ENCODE peak calls at places on chromosome 6, in four cellular contexts. One of them, this sample, is unnamed.

GRCh38 chr6:111758608-111759293 is 114.5 kb downstream of the FYN start:
- DNase-seq in pancreas: no peak
- DNase-seq in upper lobe of right lung: no peak
- DNase-seq in T-helper 1 cell: peak
- DNase-seq in this sample: no peak

GRCh38 chr6:7143161-7143974 is 35.6 kb downstream of the RREB1 start:
- DNase-seq in upper lobe of right lung: no peak
- DNase-seq in pancreas: peak
- DNase-seq in T-helper 1 cell: no peak
- DNase-seq in this sample: no peak

GRCh38 chr6:41036601-41037000 is 2.4 kb downstream of the UNC5CL start:
- DNase-seq in upper lobe of right lung: no peak
- DNase-seq in T-helper 1 cell: no peak
- DNase-seq in pancreas: no peak
- DNase-seq in this sample: no peak

GRCh38 chr6:155850408-155850841 is 394.8 kb upstream of the NOX3 start:
- DNase-seq in upper lobe of right lung: no peak
- DNase-seq in T-helper 1 cell: no peak
- DNase-seq in pancreas: no peak
- DNase-seq in this sample: no peak

GRCh38 chr6:38542031-38542430 is 97.7 kb downstream of the BTBD9 start:
- DNase-seq in pancreas: no peak
- DNase-seq in upper lobe of right lung: no peak
- DNase-seq in T-helper 1 cell: no peak
- DNase-seq in this sample: no peak

GRCh38 chr6:137001977-137002302 is 42.8 kb downstream of the IL20RA start:
- DNase-seq in pancreas: no peak
- DNase-seq in upper lobe of right lung: no peak
- DNase-seq in T-helper 1 cell: no peak
- DNase-seq in this sample: no peak

GRCh38 chr6:96942676-96943075 is 18.1 kb downstream of the KLHL32 start:
- DNase-seq in upper lobe of right lung: no peak
- DNase-seq in pancreas: no peak
- DNase-seq in T-helper 1 cell: no peak
- DNase-seq in this sample: no peak

GRCh38 chr6:90080876-90081464 is 186.7 kb downstream of the GJA10 start:
- DNase-seq in pancreas: no peak
- DNase-seq in upper lobe of right lung: no peak
- DNase-seq in T-helper 1 cell: peak
- DNase-seq in this sample: no peak

GRCh38 chr6:143059616-143060353 is 904 bp upstream of the AIG1 start:
- DNase-seq in upper lobe of right lung: no peak
- DNase-seq in T-helper 1 cell: peak
- DNase-seq in pancreas: peak
- DNase-seq in this sample: no peak

GRCh38 chr6:47787620-47788497 is 6.0 kb downstream of the OPN5 start:
- DNase-seq in upper lobe of right lung: peak
- DNase-seq in T-helper 1 cell: peak
- DNase-seq in pancreas: peak
- DNase-seq in this sample: peak